ENCODE peak calls at places on chromosomes 12 and 14, in nine cellular contexts. P is cardiac fibroblast, D is A549, L is endothelial cell, E is natural killer cell, A is fibroblast of the aortic adventitia, J is AG04450, K is keratinocyte, B is endodermal cell. R is an unnamed sample.

GRCh38 chr12:80353254-80353653 is 90.8 kb upstream of the PTPRQ start:
- DNase-seq in P (peak), D (peak), J (no peak), K (peak), A (no peak), B (no peak), E (no peak), L (no peak), R (no peak)

GRCh38 chr14:62819931-62820330 is 225.3 kb downstream of the KCNH5 start:
- DNase-seq in A (no peak), D (no peak), E (no peak), B (no peak), J (no peak), L (no peak), K (no peak), P (no peak), R (no peak)

GRCh38 chr12:68224613-68225285 is 861 bp downstream of the IL26 start:
- DNase-seq in P (peak), K (no peak), E (no peak), L (no peak), A (peak), D (no peak), J (no peak), B (no peak), R (no peak)

GRCh38 chr12:65695077-65695865 is 129.0 kb upstream of the HMGA2 start:
- DNase-seq in B (peak), E (no peak), J (peak), L (no peak), K (peak), P (peak), D (peak), A (peak), R (no peak)

GRCh38 chr12:5665615-5666014 is 233.7 kb downstream of the NTF3 start:
- DNase-seq in P (no peak), D (no peak), J (no peak), A (no peak), K (no peak), L (no peak), E (no peak), B (no peak), R (no peak)

GRCh38 chr12:45191239-45191638 is 24.7 kb upstream of the ANO6 start:
- DNase-seq in D (peak), P (peak), J (no peak), K (no peak), L (no peak), A (peak), B (no peak), E (no peak), R (no peak)

GRCh38 chr14:69719501-69719951 is 47.4 kb upstream of the SRSF5 start:
- DNase-seq in E (no peak), A (peak), J (peak), D (no peak), K (no peak), P (peak), L (peak), B (peak), R (no peak)

GRCh38 chr12:27616356-27617150 is 79.7 kb upstream of the REP15 start:
- DNase-seq in K (no peak), E (no peak), A (no peak), P (peak), L (no peak), D (no peak), B (no peak), J (no peak), R (no peak)

GRCh38 chr14:103361868-103362267 is 23.3 kb upstream of the MARK3 start:
- DNase-seq in E (no peak), P (peak), D (peak), J (peak), B (no peak), A (peak), K (peak), L (no peak), R (no peak)

GRCh38 chr12:131272415-131272814 is 318.7 kb downstream of the ADGRD1 start:
- DNase-seq in K (no peak), A (no peak), J (no peak), P (no peak), E (no peak), D (no peak), L (no peak), B (no peak), R (no peak)

GRCh38 chr12:42759622-42760273 is 170.2 kb upstream of the PRICKLE1 start:
- DNase-seq in J (no peak), P (peak), E (no peak), D (no peak), K (no peak), B (no peak), A (peak), L (no peak), R (no peak)

GRCh38 chr14:72054929-72055328 is 122.7 kb downstream of the RGS6 start:
- DNase-seq in D (no peak), B (no peak), J (no peak), K (no peak), L (no peak), P (no peak), E (no peak), A (no peak), R (no peak)

GRCh38 chr12:54037360-54038259 is 4.8 kb downstream of the HOXC5 start:
- DNase-seq in J (no peak), K (no peak), P (no peak), E (no peak), D (no peak), L (no peak), B (no peak), A (no peak), R (no peak)

GRCh38 chr12:69655616-69656336 is 43.3 kb downstream of the BEST3 start:
- DNase-seq in L (no peak), E (no peak), A (peak), K (no peak), D (peak), P (peak), B (no peak), J (peak), R (no peak)

GRCh38 chr14:64891839-64892375 is 12.2 kb upstream of the SPTB start:
- DNase-seq in P (peak), B (peak), E (no peak), L (peak), J (peak), K (no peak), A (peak), D (peak), R (no peak)

GRCh38 chr12:52798671-52799497 is 3.0 kb upstream of the KRT3 start:
- DNase-seq in P (no peak), K (peak), J (no peak), A (no peak), D (peak), L (no peak), E (no peak), B (no peak), R (no peak)

DNA sequence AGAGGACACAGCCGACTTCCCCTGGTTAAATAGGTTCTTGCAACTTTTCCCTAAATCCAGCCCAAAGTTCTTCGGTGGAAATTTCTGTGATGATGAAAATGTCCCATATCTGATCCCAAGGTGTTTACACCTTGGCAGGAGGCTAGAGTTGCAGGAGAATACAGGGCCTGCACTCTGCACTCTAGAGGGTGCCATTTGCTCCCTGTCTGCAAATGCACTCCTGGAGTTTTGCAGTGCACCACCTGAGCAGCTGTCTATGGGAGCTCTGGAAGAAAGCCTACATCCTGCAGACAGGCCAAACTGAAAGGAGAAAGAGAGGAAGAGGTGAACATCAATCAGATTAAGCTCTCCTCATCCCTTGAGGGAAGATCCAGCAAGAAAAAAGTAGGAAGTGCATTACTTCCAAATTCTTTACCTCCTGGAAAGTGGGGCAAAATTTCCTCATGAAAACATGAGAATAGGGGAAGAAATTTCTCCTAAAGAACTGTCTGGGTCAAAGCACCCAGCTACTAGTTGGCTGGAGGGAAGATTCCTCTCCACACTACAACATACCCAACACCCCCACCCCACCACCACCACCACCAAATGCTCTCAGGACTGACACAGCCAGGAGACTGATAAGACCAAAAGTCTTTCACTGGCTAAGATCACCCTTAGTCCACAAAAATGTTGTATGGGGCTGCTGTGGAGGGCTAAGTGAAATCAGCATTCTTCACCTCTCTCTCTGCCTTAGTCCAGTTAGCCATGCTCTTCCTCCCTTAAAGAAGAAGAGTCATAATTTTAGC is 106.4 kb downstream of the NUAK1 start:
- DNase-seq in K (no peak), J (no peak), A (peak), D (peak), P (peak), E (no peak), L (no peak), B (no peak), R (no peak)
- TF ChIP-seq CTCF in K (peak), J (no peak), A (no peak), D (peak), P (no peak), E (no peak), L (no peak), B (peak), R (no peak)

GRCh38 chr12:56117778-56118687 is at the start of gene ZC3H10:
- DNase-seq in K (peak), L (peak), B (peak), D (peak), A (peak), E (peak), J (peak), P (peak), R (peak)
- TF ChIP-seq CTCF in K (peak), L (no peak), B (peak), D (peak), A (peak), E (peak), J (peak), P (peak), R (peak)

DNA sequence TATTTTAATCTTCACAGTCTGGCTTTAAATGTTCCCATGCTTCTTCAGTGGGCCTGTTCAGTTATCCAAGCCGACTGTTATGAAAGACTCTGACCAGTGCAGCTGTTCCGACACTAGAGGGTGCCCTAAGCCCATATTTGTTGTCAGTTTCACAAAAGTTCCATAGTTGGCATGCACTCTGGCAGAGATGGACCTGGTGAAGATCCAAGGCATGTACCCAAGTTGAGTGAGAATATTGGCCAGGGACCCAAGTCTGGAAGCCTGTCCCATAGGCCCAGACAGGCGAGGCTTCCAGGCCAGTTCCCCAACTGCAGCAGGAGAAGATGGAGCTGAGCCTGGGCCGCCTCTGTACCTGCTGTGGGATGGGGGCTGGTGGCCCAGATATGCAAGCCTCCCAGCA is 27.4 kb upstream of the GUCY2C start:
- DNase-seq in L (peak), D (peak), B (peak), E (peak), P (peak), J (peak), A (peak), K (no peak), R (no peak)
- TF ChIP-seq CTCF in L (peak), D (peak), B (peak), E (peak), P (peak), J (peak), A (peak), K (peak), R (peak)

GRCh38 chr12:116426391-116427136 is 132.6 kb upstream of the MAP1LC3B2 start:
- DNase-seq in L (peak), E (no peak), B (peak), K (peak), P (peak), J (peak), A (peak), D (peak), R (no peak)
- TF ChIP-seq CTCF in L (no peak), E (no peak), B (peak), K (peak), P (peak), J (peak), A (peak), D (peak), R (peak)

DNA sequence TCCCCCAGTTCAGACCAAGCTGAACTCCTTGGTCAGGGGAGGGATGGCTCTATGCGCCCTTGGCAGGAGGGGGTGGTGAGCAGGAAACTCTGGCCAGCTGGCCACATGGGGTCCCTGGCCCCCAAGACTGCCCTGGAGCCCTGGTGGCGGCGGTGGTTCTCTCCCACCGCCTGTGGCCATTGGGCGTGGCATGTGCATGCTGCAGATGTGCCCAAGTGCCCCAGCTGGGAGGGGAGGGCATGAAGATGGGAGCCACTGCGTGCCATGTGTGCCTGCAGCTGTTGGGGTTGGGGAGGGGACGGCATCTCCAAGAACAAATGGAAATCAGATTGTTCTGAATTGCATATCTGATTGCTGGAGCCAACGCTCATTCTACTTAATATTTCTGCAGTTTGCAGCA is 115.7 kb upstream of the IGF1 start:
- DNase-seq in B (no peak), L (no peak), E (no peak), P (no peak), K (no peak), D (no peak), A (no peak), J (no peak), R (no peak)
- TF ChIP-seq CTCF in B (no peak), L (no peak), E (no peak), P (no peak), K (no peak), D (no peak), A (no peak), J (no peak), R (no peak)

DNA sequence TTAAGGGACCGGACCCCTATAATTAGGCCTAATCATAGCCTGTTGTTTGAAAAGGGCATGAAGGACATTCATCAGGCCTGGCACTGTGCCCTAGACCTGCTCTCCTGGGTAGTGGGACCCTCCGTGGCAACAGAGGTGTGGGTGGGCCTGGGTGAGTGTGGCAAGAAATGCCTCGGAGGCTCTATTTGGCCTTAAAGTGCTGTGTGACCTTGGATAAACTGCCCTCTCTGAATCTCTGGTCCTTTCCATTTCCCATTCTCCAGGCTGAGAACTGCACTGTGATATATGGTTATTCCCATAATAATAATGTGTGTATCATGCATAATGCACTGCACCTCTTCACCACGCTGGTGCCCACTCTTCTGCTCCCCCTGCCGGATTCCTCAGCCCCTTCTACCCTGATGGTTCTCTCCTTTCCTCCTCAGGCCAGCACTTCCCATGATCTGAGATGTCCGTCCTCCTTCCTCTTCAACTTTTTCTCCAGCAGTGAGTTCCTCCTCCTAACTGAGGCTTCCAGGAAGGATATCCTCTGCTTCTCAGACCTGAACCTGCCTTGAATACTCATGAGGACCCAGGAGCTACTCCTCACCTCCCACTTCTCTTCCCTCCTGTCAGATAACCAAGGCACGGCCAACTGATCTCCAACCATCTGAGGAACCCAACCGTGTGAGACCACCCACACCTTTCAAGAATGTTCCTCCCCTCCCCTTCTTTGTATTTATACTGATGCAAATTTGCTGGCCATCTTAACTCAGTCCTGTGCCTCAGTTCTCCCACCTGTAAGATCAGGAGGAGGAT is 111.0 kb upstream of the PZP start:
- DNase-seq in B (no peak), P (no peak), D (no peak), L (no peak), K (no peak), J (no peak), A (no peak), E (no peak), R (no peak)
- TF ChIP-seq CTCF in B (no peak), P (peak), D (no peak), L (no peak), K (no peak), J (no peak), A (no peak), E (no peak), R (no peak)

GRCh38 chr12:115866909-115867525 is 410.5 kb downstream of the MED13L start:
- DNase-seq in L (no peak), E (no peak), B (peak), A (no peak), D (peak), P (no peak), K (no peak), J (no peak), R (no peak)
- TF ChIP-seq CTCF in L (no peak), E (no peak), B (peak), A (no peak), D (peak), P (no peak), K (no peak), J (no peak), R (peak)

GRCh38 chr12:48993787-48994186 is 5.4 kb downstream of the DDN start:
- DNase-seq in P (no peak), B (no peak), K (no peak), J (no peak), A (no peak), L (no peak), D (no peak), E (no peak), R (no peak)
- TF ChIP-seq CTCF in P (no peak), B (no peak), K (no peak), J (no peak), A (no peak), L (no peak), D (no peak), E (no peak), R (no peak)

GRCh38 chr14:76423534-76423933 is 47.6 kb downstream of the ESRRB start:
- DNase-seq in J (no peak), B (peak), D (no peak), A (no peak), L (no peak), K (no peak), E (no peak), P (no peak), R (no peak)

GRCh38 chr14:76421662-76422061 is 45.7 kb downstream of the ESRRB start:
- DNase-seq in D (no peak), J (no peak), L (no peak), E (no peak), B (no peak), P (no peak), A (no peak), K (no peak), R (no peak)

GRCh38 chr14:76426161-76426696 is 50.3 kb downstream of the ESRRB start:
- DNase-seq in K (no peak), P (no peak), D (no peak), B (no peak), E (no peak), L (no peak), A (no peak), J (no peak), R (no peak)

GRCh38 chr14:76422662-76423061 is 46.7 kb downstream of the ESRRB start:
- DNase-seq in B (no peak), K (no peak), P (no peak), L (no peak), D (no peak), A (no peak), J (no peak), E (no peak), R (no peak)

DNA sequence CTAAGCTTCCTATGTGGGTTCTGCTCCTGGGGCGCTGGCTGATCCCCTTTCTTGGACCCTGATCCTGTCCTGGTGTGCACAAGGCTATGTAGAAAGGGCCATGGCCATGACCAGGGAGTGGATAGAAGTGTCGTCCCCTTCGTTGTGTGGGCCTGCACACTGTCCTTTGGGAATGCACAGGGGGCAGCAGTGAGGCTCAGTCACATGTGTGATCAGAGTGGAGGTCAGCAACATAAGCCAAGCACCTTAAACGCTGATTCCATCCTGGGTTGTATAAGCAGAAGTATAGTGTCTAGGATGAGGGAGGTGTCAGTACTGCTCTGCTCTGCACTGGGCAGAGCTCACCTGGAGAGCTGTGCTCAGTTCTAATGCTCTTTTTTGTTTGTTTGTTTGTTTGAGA is 48.4 kb downstream of the ESRRB start:
- DNase-seq in A (no peak), B (no peak), E (no peak), P (no peak), L (peak), D (peak), J (no peak), K (no peak), R (no peak)
- TF ChIP-seq CTCF in A (no peak), B (peak), E (no peak), P (no peak), L (no peak), D (no peak), J (no peak), K (no peak), R (no peak)

R was measured in progenitor cell of endocrine pancreas.